ENCODE peak calls at places on chromosomes 13 and 19, in four cellular contexts. F is neural progenitor cell, Q is PC-3, M is GM23248. T is an unnamed sample.

GRCh38 chr13:25253702-25254101 is 33.6 kb downstream of the MTMR6 start:
- DNase-seq in Q (peak; percentile 77), F (no peak), M (peak; percentile 70), T (no peak)

GRCh38 chr19:28701491-28701890 is 511.5 kb downstream of the UQCRFS1 start:
- DNase-seq in Q (peak; percentile 55), M (peak; percentile 45), F (no peak), T (no peak)

GRCh38 chr13:59747529-59747928 is 416.2 kb downstream of the DIAPH3 start:
- DNase-seq in F (peak; percentile 7), Q (peak; percentile 2), M (no peak), T (peak; percentile 78)

GRCh38 chr19:51479531-51480331 is 1.4 kb downstream of the CEACAM18 start:
- DNase-seq in F (no peak), M (no peak), Q (peak; percentile 31), T (no peak)

GRCh38 chr13:76693086-76693485 is 193.1 kb downstream of the KCTD12 start:
- DNase-seq in Q (no peak), M (no peak), F (no peak), T (no peak)

GRCh38 chr19:23904406-23904805 is 10.3 kb upstream of the ZNF726 start:
- DNase-seq in Q (no peak), F (no peak), M (no peak), T (no peak)

GRCh38 chr19:35054626-35055025 is 13.1 kb downstream of the HPN start:
- DNase-seq in M (no peak), F (no peak), Q (no peak), T (no peak)

GRCh38 chr19:19185853-19186728 is 5.9 kb downstream of the BORCS8 start:
- DNase-seq in F (peak; percentile 81), M (peak; percentile 51), Q (peak; percentile 57), T (peak; percentile 89)

GRCh38 chr13:25686831-25687495 is 315.2 kb downstream of the ATP8A2 start:
- DNase-seq in F (no peak), Q (no peak), M (no peak), T (no peak)

GRCh38 chr19:30649934-30650614 is 277.9 kb downstream of the ZNF536 start:
- DNase-seq in F (peak; percentile 68), Q (peak; percentile 54), M (peak; percentile 70), T (peak; percentile 91)

GRCh38 chr19:45008554-45008953 is 7.3 kb downstream of the RELB start:
- DNase-seq in F (no peak), M (no peak), Q (no peak), T (no peak)

GRCh38 chr13:112521073-112521685 is 66.8 kb downstream of the TUBGCP3 start:
- DNase-seq in Q (no peak), M (peak; percentile 16), F (no peak), T (no peak)
- H4K20me1 ChIP-seq in Q (peaks cover 26% of the 10 kb centered on the region), M (no peaks in the 10 kb centered on the region), F (no peaks in the 10 kb centered on the region), T (no peaks in the 10 kb centered on the region)

GRCh38 chr19:39125554-39126311 is at the start of gene PAK4:
- DNase-seq in M (peak; percentile 100), F (peak; percentile 99), Q (peak; percentile 96), T (peak; percentile 98)

GRCh38 chr19:39125199-39125553 is 410 bp upstream of the PAK4 start:
- DNase-seq in Q (no peak), M (no peak), F (no peak), T (no peak)

GRCh38 chr19:39127812-39128510 is 2.4 kb downstream of the PAK4 start:
- DNase-seq in Q (no peak), M (peak; percentile 42), F (no peak), T (no peak)

GRCh38 chr19:39126312-39126561 is 651 bp downstream of the PAK4 start:
- DNase-seq in F (no peak), Q (no peak), M (no peak), T (no peak)

GRCh38 chr19:39126593-39127187 is 1.1 kb downstream of the PAK4 start:
- DNase-seq in Q (peak; percentile 54), F (peak; percentile 63), M (peak; percentile 72), T (no peak)
- H3K4me3 ChIP-seq in Q (peak overlapping the region; percentile 96), F (peak overlapping the region; percentile 90), M (peak overlapping the region; percentile 72), T (peak overlapping the region; percentile 92)

DNA sequence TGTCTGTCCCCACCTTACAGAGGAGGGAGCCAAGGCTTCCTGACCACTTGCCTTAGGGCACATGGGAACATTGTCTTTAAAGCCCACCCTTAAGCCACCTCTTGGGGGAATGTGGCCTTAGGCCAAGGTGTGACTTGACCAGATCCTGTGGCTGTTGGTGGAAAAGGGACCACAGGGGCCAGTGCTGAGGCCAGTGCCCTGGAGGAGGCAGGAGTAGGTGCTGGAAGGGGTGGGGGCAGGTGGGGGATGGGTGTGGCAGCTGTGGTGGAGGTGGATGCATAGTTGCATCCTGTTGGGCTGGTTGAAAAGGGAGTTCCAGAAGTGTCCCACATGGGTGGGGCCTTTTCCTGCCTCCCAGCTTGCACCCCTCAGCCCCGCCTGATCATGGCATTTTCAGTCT is 44.8 kb downstream of the DNM2 start:
- DNase-seq in F (no peak), Q (peak; percentile 51), M (no peak), T (no peak)
- H3K27ac ChIP-seq in F (no peak overlapping the region), Q (no peak overlapping the region), M (no peak overlapping the region), T (no peak overlapping the region)

GRCh38 chr19:39170398-39171231 is 26.1 kb upstream of the NCCRP1 start:
- DNase-seq in Q (no peak), M (no peak), F (no peak), T (no peak)
- H4K20me1 ChIP-seq in Q (no peaks in the 10 kb centered on the region), M (no peaks in the 10 kb centered on the region), F (peaks cover 33% of the 10 kb centered on the region), T (no peaks in the 10 kb centered on the region)

DNA sequence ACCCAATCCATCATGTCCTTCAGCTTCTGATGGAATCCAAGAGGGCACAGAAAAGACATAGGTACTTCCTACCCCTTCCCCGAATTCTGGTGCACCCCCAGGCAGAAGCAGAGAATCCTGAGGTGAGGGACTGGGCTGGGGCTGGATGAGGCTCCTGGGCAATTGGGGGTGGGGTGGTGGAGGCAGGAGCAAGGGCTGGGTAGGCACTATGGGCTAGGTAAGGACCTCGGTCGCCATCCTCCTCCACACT is 2.8 kb upstream of the KCNC3 start:
- DNase-seq in Q (no peak), M (no peak), F (no peak), T (peak; percentile 67)
- H3K4me3 ChIP-seq in Q (no peak overlapping the region), M (no peak overlapping the region), F (peak overlapping the region; percentile 62), T (peak overlapping the region; percentile 56)

GRCh38 chr19:33551676-33552075 is 30.1 kb upstream of the PEPD start:
- DNase-seq in F (no peak), Q (no peak), M (no peak), T (no peak)

GRCh38 chr19:33545209-33545981 is 23.8 kb upstream of the PEPD start:
- DNase-seq in F (no peak), Q (no peak), M (no peak), T (no peak)

GRCh38 chr19:33550741-33551140 is 29.1 kb upstream of the PEPD start:
- DNase-seq in Q (no peak), F (no peak), M (no peak), T (no peak)

GRCh38 chr19:33547676-33548075 is 26.1 kb upstream of the PEPD start:
- DNase-seq in Q (no peak), M (no peak), F (no peak), T (no peak)

DNA sequence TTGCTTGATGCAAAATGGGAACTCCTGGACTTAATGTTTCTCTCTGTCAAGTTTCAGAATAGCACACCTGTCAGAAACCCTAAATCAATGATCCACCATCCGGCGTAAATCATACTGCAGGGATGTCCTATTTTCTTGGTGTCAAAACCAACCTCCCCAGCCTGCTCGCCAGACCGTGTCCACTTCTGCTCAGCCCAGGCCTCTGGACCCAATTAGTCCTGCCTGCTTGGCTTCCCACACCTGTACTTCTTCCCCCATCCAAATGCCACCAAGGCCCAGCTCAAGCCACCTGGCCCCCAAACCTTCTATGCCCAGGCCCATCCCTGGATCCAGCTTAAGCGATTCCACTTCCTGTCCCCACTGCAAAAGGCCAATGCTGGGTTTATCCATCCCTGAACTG is 25.1 kb upstream of the PEPD start:
- DNase-seq in F (no peak), M (no peak), Q (no peak), T (no peak)
- H3K27ac ChIP-seq in F (no peak overlapping the region), M (no peak overlapping the region), Q (no peak overlapping the region), T (no peak overlapping the region)

GRCh38 chr13:78632956-78633355 is 26.0 kb downstream of the OBI1 start:
- DNase-seq in F (no peak), Q (no peak), M (no peak), T (no peak)
- H4K20me1 ChIP-seq in F (no peaks in the 10 kb centered on the region), Q (no peaks in the 10 kb centered on the region), M (no peaks in the 10 kb centered on the region), T (no peaks in the 10 kb centered on the region)

T was measured in Karpas-422.